ENCODE peak calls at places on chromosomes 5 and 9, in six cellular contexts. Y, D, I, W, C and O are unnamed samples.
A peak's percentile ranks its signal among the peaks of the same experiment; 100 is the strongest.

GRCh38 chr5:143306040-143306439 is 97.4 kb downstream of the NR3C1 start:
- DNase-seq in Y (no peak), D (no peak), I (no peak), W (no peak), C (no peak), O (no peak)

GRCh38 chr5:143850050-143850713 is 38.2 kb downstream of the HMHB1 start:
- DNase-seq in Y (no peak), D (no peak), I (no peak), W (no peak), C (no peak), O (no peak)

GRCh38 chr9:129283705-129284606 is 105.9 kb upstream of the IER5L start:
- DNase-seq in Y (no peak), D (no peak), I (peak; percentile 28), W (no peak), C (no peak), O (no peak)

GRCh38 chr5:160390787-160391696 is 8.8 kb downstream of the FAM200C start:
- DNase-seq in Y (no peak), D (peak; percentile 15), I (no peak), W (no peak), C (no peak), O (no peak)

GRCh38 chr5:33479321-33479720 is 38.6 kb downstream of the TARS1 start:
- DNase-seq in Y (no peak), D (no peak), I (no peak), W (peak; percentile 69), C (no peak), O (no peak)

GRCh38 chr5:171957591-171958251 is 48.7 kb downstream of the FBXW11 start:
- DNase-seq in Y (no peak), D (no peak), I (no peak), W (no peak), C (no peak), O (peak; percentile 33)

GRCh38 chr5:177431317-177432142 is 5.1 kb downstream of the GRK6 start:
- DNase-seq in Y (no peak), D (no peak), I (no peak), W (no peak), C (peak; percentile 53), O (peak; percentile 82)

GRCh38 chr9:129336601-129337286 is 158.7 kb upstream of the IER5L start:
- DNase-seq in Y (no peak), D (peak; percentile 78), I (no peak), W (no peak), C (peak; percentile 40), O (peak; percentile 40)

GRCh38 chr5:61303348-61303747 is 28.7 kb upstream of the ZSWIM6 start:
- DNase-seq in Y (no peak), D (no peak), I (no peak), W (no peak), C (no peak), O (no peak)

GRCh38 chr5:68224561-68225187 is 9.1 kb downstream of the PIK3R1 start:
- DNase-seq in Y (no peak), D (no peak), I (no peak), W (no peak), C (no peak), O (no peak)

GRCh38 chr9:134634190-134634589 is 7.4 kb upstream of the COL5A1 start:
- DNase-seq in Y (no peak), D (no peak), I (peak; percentile 33), W (no peak), C (no peak), O (no peak)

GRCh38 chr5:139658928-139659667 is 10.9 kb downstream of the CXXC5 start:
- DNase-seq in Y (no peak), D (peak; percentile 55), I (no peak), W (peak; percentile 63), C (no peak), O (no peak)

GRCh38 chr9:34430843-34431437 is 27.4 kb downstream of the FAM219A start:
- DNase-seq in Y (peak; percentile 34), D (peak; percentile 92), I (no peak), W (peak; percentile 61), C (peak; percentile 32), O (no peak)

GRCh38 chr5:41418220-41419031 is 92.0 kb downstream of the PLCXD3 start:
- DNase-seq in Y (no peak), D (peak; percentile 8), I (no peak), W (no peak), C (no peak), O (no peak)

GRCh38 chr5:180830253-180831138 is 27.9 kb upstream of the MGAT1 start:
- DNase-seq in Y (no peak), D (no peak), I (peak; percentile 69), W (no peak), C (peak; percentile 78), O (peak; percentile 78)

GRCh38 chr5:148973455-148973854 is 89.4 kb downstream of the SH3TC2 start:
- DNase-seq in Y (no peak), D (no peak), I (no peak), W (no peak), C (no peak), O (no peak)

GRCh38 chr5:154215931-154216330 is 25.4 kb downstream of the GALNT10 start:
- DNase-seq in Y (no peak), D (no peak), I (no peak), W (no peak), C (no peak), O (no peak)

GRCh38 chr5:77957931-77958476 is 181.9 kb upstream of the TBCA start:
- DNase-seq in Y (peak; percentile 19), D (peak; percentile 90), I (no peak), W (no peak), C (no peak), O (no peak)

GRCh38 chr5:93126634-93127033 is 454.4 kb downstream of the NR2F1-AS1 start:
- DNase-seq in Y (no peak), D (no peak), I (no peak), W (no peak), C (no peak), O (no peak)

GRCh38 chr9:124764774-124765438 is 6.2 kb downstream of the NR6A1 start:
- DNase-seq in Y (no peak), D (no peak), I (no peak), W (no peak), C (no peak), O (no peak)

GRCh38 chr5:106875591-106876297 is 795.0 kb downstream of the EFNA5 start:
- DNase-seq in Y (peak; percentile 25), D (peak; percentile 11), I (no peak), W (no peak), C (peak; percentile 32), O (no peak)
- TF ChIP-seq CTCF in Y (peak; percentile 68), D (peak; percentile 52), I (no peak), W (peak; percentile 50), C (no peak), O (no peak)

DNA sequence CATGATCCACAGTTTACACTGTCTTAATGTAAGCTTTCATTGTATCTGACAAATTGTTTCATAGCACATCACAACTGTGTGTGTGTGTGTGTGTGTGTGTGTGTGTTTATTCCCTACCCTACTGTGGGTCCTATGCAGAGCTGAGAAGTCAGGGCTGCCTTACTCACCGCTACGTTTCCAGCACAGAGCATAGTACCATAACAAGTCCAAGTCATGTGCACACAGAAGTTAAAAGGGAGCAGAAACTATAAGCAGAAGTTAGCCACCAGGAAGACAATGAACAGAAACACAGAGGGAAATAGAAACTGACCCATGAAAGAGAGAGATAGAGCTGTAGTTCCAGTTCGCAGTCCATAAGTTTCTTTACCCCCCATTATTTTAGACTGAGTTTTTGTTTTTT is 38.2 kb upstream of the DMXL1 start:
- DNase-seq in Y (no peak), D (no peak), I (no peak), W (no peak), C (no peak), O (no peak)
- H3K27ac ChIP-seq in Y (no peak overlapping the region), D (no peak overlapping the region), I (no peak overlapping the region), W (no peak overlapping the region), C (no peak overlapping the region), O (no peak overlapping the region)

GRCh38 chr5:6780802-6781391 is 67.7 kb downstream of the TENT4A start:
- DNase-seq in Y (no peak), D (no peak), I (no peak), W (no peak), C (no peak), O (no peak)
- TF ChIP-seq CTCF in Y (peak; percentile 78), D (peak; percentile 49), I (no peak), W (peak; percentile 53), C (no peak), O (no peak)

DNA sequence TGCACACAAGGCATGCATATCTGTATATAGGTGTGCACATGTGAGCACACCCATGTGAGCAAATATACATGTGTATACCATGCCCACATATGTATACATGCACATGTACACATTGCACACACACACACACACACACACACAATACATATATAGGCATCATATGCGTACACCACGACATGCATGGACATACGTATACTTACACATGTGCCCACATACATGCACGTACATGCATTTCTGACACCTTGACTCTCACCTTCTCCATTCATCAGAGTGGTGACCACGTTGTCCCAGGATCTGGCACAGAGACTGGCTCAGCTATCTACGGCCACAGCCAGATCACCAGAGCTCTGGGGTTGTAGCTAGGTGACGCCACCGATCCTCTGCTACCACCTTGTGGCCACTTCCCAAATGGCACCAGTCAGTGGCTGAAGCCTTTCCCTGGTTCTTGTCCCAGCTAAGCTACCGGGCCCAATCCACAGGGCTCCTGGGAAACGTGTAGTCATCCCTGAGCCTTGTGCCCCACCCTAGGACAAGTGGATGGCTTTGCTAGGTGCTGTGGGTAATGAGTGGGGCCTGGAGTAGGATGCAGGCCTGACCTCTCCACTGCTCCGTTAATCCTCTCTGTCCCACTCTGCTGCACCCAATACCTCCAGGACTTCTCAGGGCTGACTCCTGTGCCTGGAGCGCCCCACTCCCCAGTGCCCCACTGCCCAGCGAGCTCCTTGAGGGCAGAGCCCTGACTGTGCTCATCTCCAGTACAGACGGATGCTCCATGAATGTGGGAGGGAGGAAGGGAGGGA is 194.4 kb downstream of the RGS3 start:
- DNase-seq in Y (peak; percentile 76), D (peak; percentile 90), I (peak; percentile 90), W (peak; percentile 81), C (peak; percentile 86), O (peak; percentile 72)
- H3K27ac ChIP-seq in Y (no peak overlapping the region), D (no peak overlapping the region), I (no peak overlapping the region), W (no peak overlapping the region), C (peak overlapping the region; percentile 6), O (no peak overlapping the region)